ENCODE peak calls at places on chromosomes 5 and 9, in eight cellular contexts. J is PC-3; U is left ventricle myocardium inferior; A is A549; B is CD4-positive, alpha-beta memory T cell; K is lower lobe of right lung; W is heart left ventricle; X is IMR-90. Z is an unnamed sample. For H3K9me3, the result is how much of the 10 kb centered on the place peaks cover.

GRCh38 chr9:100440071-100440470 is 13.1 kb downstream of the MSANTD3 start:
- DNase-seq in J (no peak), U (no peak), A (peak), B (no peak), K (no peak), W (no peak), X (peak), Z (no peak)

GRCh38 chr5:122311400-122311887 is 593 bp upstream of the SNCAIP start:
- DNase-seq in J (no peak), U (no peak), A (no peak), B (no peak), K (no peak), W (peak), X (no peak), Z (no peak)

GRCh38 chr5:138230981-138231589 is 18.0 kb upstream of the CDC23 start:
- DNase-seq in J (peak), U (no peak), A (peak), B (no peak), K (no peak), W (no peak), X (no peak), Z (peak)

GRCh38 chr5:177312649-177313181 is 1.0 kb upstream of the MXD3 start:
- DNase-seq in J (peak), U (no peak), A (peak), B (no peak), K (no peak), W (no peak), X (no peak), Z (peak)

GRCh38 chr9:99181621-99182020 is 40.1 kb downstream of the ALG2 start:
- DNase-seq in J (no peak), U (no peak), A (no peak), B (no peak), K (no peak), W (no peak), X (peak), Z (no peak)

GRCh38 chr9:17810728-17811634 is 232.1 kb downstream of the SH3GL2 start:
- DNase-seq in J (peak), U (peak), A (peak), B (no peak), K (no peak), W (peak), X (peak), Z (peak)

GRCh38 chr5:14342306-14342705 is 199.2 kb downstream of the TRIO start:
- DNase-seq in J (no peak), U (no peak), A (no peak), B (no peak), K (no peak), W (no peak), X (peak), Z (no peak)

GRCh38 chr9:133403766-133404439 is 13.9 kb downstream of the REXO4 start:
- DNase-seq in J (peak), U (no peak), A (peak), B (peak), K (peak), W (no peak), X (no peak), Z (peak)

GRCh38 chr9:42388846-42389245 is 205.4 kb downstream of the SPATA31A6 start:
- DNase-seq in J (no peak), U (no peak), A (no peak), B (no peak), K (no peak), W (no peak), X (no peak), Z (no peak)

GRCh38 chr9:15264918-15265317 is 42.1 kb downstream of the TTC39B start:
- DNase-seq in J (no peak), U (no peak), A (no peak), B (no peak), K (no peak), W (no peak), X (no peak), Z (no peak)

GRCh38 chr9:99101812-99102211 is 3.1 kb upstream of the TGFBR1 start:
- DNase-seq in J (no peak), U (no peak), A (no peak), B (no peak), K (no peak), W (no peak), X (no peak), Z (no peak)

GRCh38 chr9:27162045-27162444 is 53.0 kb downstream of the TEK start:
- DNase-seq in J (no peak), U (no peak), A (no peak), B (no peak), K (no peak), W (no peak), X (peak), Z (no peak)

GRCh38 chr9:117809751-117810150 is 105.5 kb downstream of the TLR4 start:
- DNase-seq in J (no peak), U (no peak), A (no peak), B (no peak), K (no peak), W (no peak), X (no peak), Z (no peak)

GRCh38 chr5:159951387-159951786 is 35.1 kb downstream of the ADRA1B start:
- DNase-seq in J (no peak), U (no peak), A (peak), B (no peak), K (no peak), W (no peak), X (peak), Z (no peak)

GRCh38 chr5:17302138-17302537 is 84.7 kb downstream of the BASP1 start:
- DNase-seq in J (peak), U (no peak), A (peak), B (no peak), K (no peak), W (no peak), X (no peak), Z (no peak)

GRCh38 chr5:32942225-32942989 is 231.3 kb downstream of the NPR3 start:
- DNase-seq in J (peak), U (no peak), A (peak), B (no peak), K (no peak), W (no peak), X (peak), Z (peak)

GRCh38 chr9:77188242-77188641 is 10.9 kb downstream of the VPS13A start:
- DNase-seq in J (no peak), U (no peak), A (no peak), B (no peak), K (no peak), W (no peak), X (no peak), Z (no peak)

GRCh38 chr5:68428232-68428811 is 212.8 kb downstream of the PIK3R1 start:
- DNase-seq in J (no peak), U (no peak), A (no peak), B (no peak), K (no peak), W (no peak), X (no peak), Z (no peak)

GRCh38 chr5:143025376-143025775 is 255.2 kb downstream of the ARHGAP26 start:
- DNase-seq in J (no peak), U (no peak), A (no peak), B (no peak), K (no peak), W (no peak), X (no peak), Z (no peak)

GRCh38 chr9:93318441-93318840 is 133.0 kb upstream of the FAM120A start:
- DNase-seq in J (no peak), U (no peak), A (no peak), B (no peak), K (no peak), W (no peak), X (no peak), Z (no peak)

GRCh38 chr9:581673-582497 is 259.6 kb upstream of the DMRT1 start:
- DNase-seq in J (peak), U (no peak), A (peak), B (no peak), K (no peak), W (no peak), X (no peak), Z (peak)

GRCh38 chr9:128250839-128251558 is 24.8 kb downstream of the GOLGA2 start:
- DNase-seq in J (no peak), U (no peak), A (no peak), B (peak), K (no peak), W (no peak), X (no peak), Z (no peak)

GRCh38 chr9:128251701-128252100 is 24.1 kb downstream of the GOLGA2 start:
- DNase-seq in J (no peak), U (no peak), A (no peak), B (no peak), K (no peak), W (no peak), X (no peak), Z (no peak)

GRCh38 chr9:128247191-128247803 is 28.5 kb downstream of the GOLGA2 start:
- DNase-seq in J (no peak), U (no peak), A (no peak), B (no peak), K (no peak), W (no peak), X (no peak), Z (no peak)

GRCh38 chr9:128249914-128250838 is 25.6 kb downstream of the GOLGA2 start:
- DNase-seq in J (peak), U (peak), A (peak), B (peak), K (peak), W (peak), X (peak), Z (peak)

DNA sequence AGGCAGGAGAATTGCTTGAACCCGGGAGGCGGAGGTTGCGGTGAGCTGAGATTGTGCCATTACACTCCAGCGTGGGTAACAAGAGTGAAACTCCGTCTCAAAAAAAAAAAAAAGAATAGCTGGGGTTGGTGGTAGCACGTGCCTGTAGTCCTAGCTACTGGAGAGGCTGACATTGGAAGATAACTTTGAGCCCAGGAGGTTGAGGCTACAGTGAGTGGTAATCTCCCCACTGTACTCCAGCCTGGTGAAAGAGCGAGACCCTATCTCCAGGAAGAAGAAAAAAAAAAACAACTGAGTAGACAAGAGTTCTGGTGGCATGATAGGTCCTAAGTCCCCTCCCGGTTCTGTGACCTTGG is 26.3 kb downstream of the GOLGA2 start:
- DNase-seq in J (no peak), U (no peak), A (no peak), B (no peak), K (no peak), W (no peak), X (no peak), Z (no peak)
- H3K4me3 ChIP-seq in J (no peak), U (no peak), A (no peak), B (no peak), K (no peak), W (no peak), X (no peak), Z (no peak)

DNA sequence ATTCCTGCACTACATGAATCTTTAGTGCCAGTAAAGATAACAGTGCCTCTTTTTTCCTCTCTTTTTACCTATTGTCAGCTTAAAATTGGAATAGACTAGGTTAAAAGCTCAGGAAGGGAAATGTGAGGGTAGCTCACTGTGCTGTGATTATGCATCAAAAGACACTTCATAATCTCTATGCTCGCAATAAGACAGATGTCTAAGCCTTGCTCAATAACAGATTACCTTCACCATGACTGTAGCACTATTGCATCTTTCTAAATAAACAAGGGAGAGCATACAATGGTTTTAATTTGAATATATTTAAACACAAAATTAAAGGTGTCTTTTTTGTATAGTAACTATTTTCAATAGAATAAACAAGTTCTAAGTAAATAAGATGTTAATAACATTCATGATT is 130.1 kb downstream of the FBN2 start:
- DNase-seq in J (no peak), U (no peak), A (no peak), B (no peak), K (no peak), W (no peak), X (no peak), Z (no peak)
- H3K9me3 ChIP-seq in J (under half), U (under half), A (under half), B (under half), K (under half), W (under half), X (under half), Z (under half)

DNA sequence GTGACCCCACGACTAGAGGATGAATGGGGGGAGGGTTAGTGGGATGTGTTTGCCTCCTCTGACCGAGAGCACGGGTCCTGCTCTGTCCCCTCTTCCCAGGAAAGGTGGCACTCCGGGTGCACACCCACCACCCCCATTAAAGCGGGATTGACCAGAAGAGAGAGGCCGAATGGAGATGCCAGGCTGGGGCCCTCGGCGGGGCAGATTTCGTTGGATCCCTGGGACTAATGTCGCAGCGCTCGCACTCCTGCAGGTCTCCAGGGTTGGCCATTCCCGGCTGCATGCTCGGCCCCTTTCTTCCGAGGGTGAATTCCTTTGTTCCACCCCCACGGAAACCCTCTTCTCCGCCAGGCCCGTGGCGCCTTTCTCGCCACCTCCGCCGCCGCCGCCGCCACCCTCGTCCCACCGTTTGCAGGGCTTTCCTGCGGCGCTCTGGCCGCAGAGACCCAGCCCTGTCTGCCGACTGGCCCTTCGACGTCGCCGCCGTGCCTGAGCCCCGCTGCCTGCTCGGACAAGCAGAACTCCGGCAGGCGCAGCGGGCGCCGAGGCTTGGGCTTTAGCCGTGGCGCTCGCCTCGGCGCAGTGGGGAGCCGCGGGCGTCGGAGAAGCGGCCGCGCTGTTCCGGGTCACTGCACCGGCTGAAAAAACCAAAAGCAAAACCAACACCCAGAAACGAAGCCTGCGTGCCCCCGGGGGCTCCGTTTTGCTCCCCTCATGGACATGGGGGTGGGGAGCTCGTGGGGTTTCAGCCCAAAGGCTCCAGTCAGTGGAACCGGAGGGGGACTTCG is 11.8 kb downstream of the LMX1B start:
- DNase-seq in J (no peak), U (no peak), A (no peak), B (no peak), K (no peak), W (no peak), X (no peak), Z (no peak)
- H3K4me3 ChIP-seq in J (peak), U (peak), A (peak), B (no peak), K (peak), W (peak), X (no peak), Z (peak)

GRCh38 chr5:180848878-180849277 is 12.2 kb downstream of the ZFP62 start:
- DNase-seq in J (no peak), U (no peak), A (peak), B (no peak), K (no peak), W (no peak), X (no peak), Z (no peak)

GRCh38 chr5:180848265-180848664 is 12.8 kb downstream of the ZFP62 start:
- DNase-seq in J (no peak), U (no peak), A (no peak), B (no peak), K (no peak), W (no peak), X (no peak), Z (no peak)

GRCh38 chr5:180852510-180852909 is 8.6 kb downstream of the ZFP62 start:
- DNase-seq in J (peak), U (no peak), A (no peak), B (no peak), K (no peak), W (no peak), X (peak), Z (no peak)

GRCh38 chr5:180850434-180851078 is 10.5 kb downstream of the ZFP62 start:
- DNase-seq in J (no peak), U (no peak), A (peak), B (no peak), K (no peak), W (no peak), X (no peak), Z (no peak)

DNA sequence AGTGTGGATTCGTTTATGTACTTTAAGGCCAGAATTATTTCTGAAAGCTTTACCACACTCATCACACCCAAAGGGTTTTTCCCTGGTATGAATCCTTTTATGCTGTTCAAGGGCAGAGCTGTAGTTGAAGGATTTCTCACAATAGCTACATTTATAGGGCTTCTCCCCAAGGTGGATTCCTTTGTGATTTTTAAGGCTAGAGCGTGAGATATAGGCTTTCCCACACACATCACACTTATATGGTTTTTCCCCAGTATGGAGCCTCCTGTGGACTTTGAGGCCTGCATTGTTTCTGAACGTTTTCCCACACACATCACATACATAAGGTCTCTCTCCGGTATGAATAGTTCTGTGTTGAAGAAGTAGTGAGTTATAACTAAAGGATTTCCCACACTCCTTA is 11.2 kb downstream of the ZFP62 start:
- DNase-seq in J (no peak), U (no peak), A (no peak), B (no peak), K (no peak), W (no peak), X (no peak), Z (no peak)
- H3K9me3 ChIP-seq in J (under half), U (under half), A (half or more), B (under half), K (under half), W (under half), X (half or more), Z (under half)

DNA sequence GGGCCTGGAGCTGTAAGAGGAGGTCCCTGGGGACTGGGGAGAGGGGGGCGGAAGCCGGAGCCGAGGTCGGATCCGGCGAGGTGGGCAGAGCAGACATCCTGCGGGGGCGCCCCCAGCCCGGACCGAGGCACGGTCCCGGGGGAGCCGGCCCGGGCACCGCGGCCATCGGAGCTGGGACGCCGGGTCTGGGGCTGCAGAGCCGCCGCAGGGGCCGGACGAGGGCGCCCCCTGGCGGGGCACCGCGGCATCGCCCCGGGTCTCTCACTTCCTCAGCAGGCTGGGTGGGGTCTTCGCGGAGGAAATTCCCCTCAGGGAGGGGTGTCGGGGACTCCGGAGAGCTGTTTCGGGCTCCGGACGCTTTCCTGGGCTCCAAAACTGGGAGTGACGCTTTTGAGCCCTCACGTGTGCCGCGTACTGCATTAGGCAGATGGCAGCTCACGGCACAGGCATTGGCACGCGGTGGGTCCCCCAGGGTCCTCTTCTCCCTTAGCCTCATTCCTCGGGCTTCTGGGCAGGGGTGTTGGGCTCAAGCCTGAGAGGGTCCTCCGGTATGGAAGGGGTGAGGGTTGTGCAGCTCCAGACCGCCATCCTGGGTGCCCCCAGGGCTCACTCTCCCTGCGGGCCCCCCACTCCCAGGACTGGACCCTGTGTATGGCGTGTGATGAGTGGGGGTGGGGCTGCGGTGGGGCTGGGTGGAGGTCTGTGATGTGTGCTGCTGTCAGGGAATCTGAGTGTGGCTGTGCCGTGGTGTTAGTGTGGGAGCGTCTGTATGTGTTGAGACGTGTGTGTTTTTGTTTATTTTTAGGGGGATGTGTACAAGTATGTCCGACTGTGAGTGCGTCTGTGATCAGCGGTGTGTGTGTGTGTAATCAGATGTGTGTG is 29.6 kb downstream of the LHX2 start:
- DNase-seq in J (no peak), U (peak), A (no peak), B (peak), K (peak), W (peak), X (no peak), Z (no peak)
- H3K4me3 ChIP-seq in J (no peak), U (peak), A (peak), B (no peak), K (peak), W (peak), X (peak), Z (no peak)

DNA sequence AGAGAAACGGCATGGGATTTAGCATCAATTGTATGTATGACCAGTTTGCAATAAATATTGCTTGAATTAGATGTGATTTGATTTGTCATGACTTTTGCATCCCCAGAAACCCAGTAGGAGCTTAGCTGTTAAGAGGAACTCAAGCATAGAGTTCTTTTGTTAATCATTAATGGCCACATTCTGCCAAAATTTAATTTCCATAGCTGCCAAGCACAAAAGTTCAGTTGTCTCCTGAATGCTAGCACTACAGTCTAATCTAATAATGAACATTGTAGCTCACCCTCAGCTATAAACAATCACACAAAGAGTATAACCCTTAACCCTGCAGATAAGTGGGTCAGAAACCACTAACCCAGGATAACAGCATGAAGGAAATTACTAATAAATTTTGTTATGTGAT is 169.8 kb upstream of the GRAMD2B start:
- DNase-seq in J (no peak), U (no peak), A (no peak), B (no peak), K (no peak), W (no peak), X (no peak), Z (peak)
- H3K9me3 ChIP-seq in J (under half), U (under half), A (under half), B (under half), K (under half), W (under half), X (under half), Z (under half)

GRCh38 chr5:150412319-150413175 is at the start of gene CD74:
- DNase-seq in J (peak), U (peak), A (no peak), B (peak), K (peak), W (peak), X (peak), Z (peak)
- H3K4me3 ChIP-seq in J (no peak), U (peak), A (no peak), B (peak), K (peak), W (peak), X (no peak), Z (peak)

DNA sequence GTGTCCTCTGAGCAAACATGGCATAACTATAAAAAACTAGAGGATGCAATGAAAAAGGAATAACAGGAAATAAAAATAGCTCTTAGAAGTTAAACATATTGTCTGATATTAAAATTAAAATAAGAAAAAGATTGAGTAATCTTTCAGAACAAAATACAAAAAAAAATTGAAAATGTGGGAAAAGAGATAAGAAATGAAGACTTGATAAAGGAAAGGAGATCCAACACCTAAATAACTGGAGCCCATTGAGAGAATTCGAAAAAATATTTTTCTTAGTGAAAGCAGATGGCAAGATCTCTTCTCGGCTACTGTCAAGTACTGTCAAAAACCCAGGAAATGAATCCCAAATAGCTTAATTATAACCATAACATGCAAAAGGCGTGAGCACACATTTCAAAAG is 24.9 kb downstream of the LIFR start:
- DNase-seq in J (no peak), U (no peak), A (no peak), B (no peak), K (no peak), W (no peak), X (no peak), Z (no peak)
- H3K9me3 ChIP-seq in J (under half), U (under half), A (under half), B (under half), K (under half), W (under half), X (under half), Z (under half)